ENCODE peak calls at places on chromosomes 7 and 10, in nine cellular contexts. One of them, this sample, is unnamed.

GRCh38 chr10:105068497-105068896 is 427.4 kb downstream of the SORCS3 start:
- DNase-seq in transverse colon: no peak
- DNase-seq in GM23338: no peak
- DNase-seq in right lobe of liver: no peak
- DNase-seq in tibial artery: no peak
- DNase-seq in astrocyte: peak; percentile 78
- DNase-seq in spleen: no peak
- DNase-seq in prostate gland: no peak
- DNase-seq in Peyer's patch: no peak
- DNase-seq in this sample: no peak

GRCh38 chr10:80196270-80196949 is 8.9 kb downstream of the ANXA11 start:
- DNase-seq in transverse colon: peak; percentile 90
- DNase-seq in GM23338: no peak
- DNase-seq in right lobe of liver: peak; percentile 93
- DNase-seq in tibial artery: peak; percentile 80
- DNase-seq in astrocyte: peak; percentile 59
- DNase-seq in spleen: peak; percentile 84
- DNase-seq in prostate gland: peak; percentile 61
- DNase-seq in Peyer's patch: peak; percentile 92
- DNase-seq in this sample: peak; percentile 74

GRCh38 chr7:91875851-91876250 is 4.7 kb downstream of the MTERF1 start:
- DNase-seq in transverse colon: no peak
- DNase-seq in GM23338: no peak
- DNase-seq in right lobe of liver: no peak
- DNase-seq in tibial artery: no peak
- DNase-seq in astrocyte: no peak
- DNase-seq in spleen: no peak
- DNase-seq in prostate gland: no peak
- DNase-seq in Peyer's patch: no peak
- DNase-seq in this sample: no peak

GRCh38 chr10:93152136-93152535 is 78.4 kb downstream of the CYP26A1 start:
- DNase-seq in transverse colon: no peak
- DNase-seq in GM23338: no peak
- DNase-seq in right lobe of liver: no peak
- DNase-seq in tibial artery: no peak
- DNase-seq in astrocyte: peak; percentile 85
- DNase-seq in spleen: no peak
- DNase-seq in prostate gland: no peak
- DNase-seq in Peyer's patch: no peak
- DNase-seq in this sample: no peak

GRCh38 chr7:610141-610530 is 90.5 kb upstream of the PDGFA start:
- DNase-seq in transverse colon: no peak
- DNase-seq in GM23338: no peak
- DNase-seq in right lobe of liver: no peak
- DNase-seq in tibial artery: no peak
- DNase-seq in astrocyte: no peak
- DNase-seq in spleen: peak; percentile 62
- DNase-seq in prostate gland: no peak
- DNase-seq in Peyer's patch: no peak
- DNase-seq in this sample: no peak

GRCh38 chr10:88194961-88195367 is 331.5 kb downstream of the PTEN start:
- DNase-seq in transverse colon: no peak
- DNase-seq in GM23338: no peak
- DNase-seq in right lobe of liver: no peak
- DNase-seq in tibial artery: no peak
- DNase-seq in astrocyte: no peak
- DNase-seq in spleen: no peak
- DNase-seq in prostate gland: no peak
- DNase-seq in Peyer's patch: no peak
- DNase-seq in this sample: no peak

GRCh38 chr7:23239253-23239652 is 7.3 kb upstream of the GPNMB start:
- DNase-seq in transverse colon: no peak
- DNase-seq in GM23338: no peak
- DNase-seq in right lobe of liver: no peak
- DNase-seq in tibial artery: no peak
- DNase-seq in astrocyte: no peak
- DNase-seq in spleen: no peak
- DNase-seq in prostate gland: no peak
- DNase-seq in Peyer's patch: no peak
- DNase-seq in this sample: no peak

GRCh38 chr10:101441539-101442455 is 87.8 kb downstream of the BTRC start:
- DNase-seq in transverse colon: no peak
- DNase-seq in GM23338: peak; percentile 81
- DNase-seq in right lobe of liver: no peak
- DNase-seq in tibial artery: no peak
- DNase-seq in astrocyte: peak; percentile 69
- DNase-seq in spleen: no peak
- DNase-seq in prostate gland: no peak
- DNase-seq in Peyer's patch: no peak
- DNase-seq in this sample: no peak

GRCh38 chr10:130929422-130930325 is 381.8 kb downstream of the TCERG1L start:
- DNase-seq in transverse colon: no peak
- DNase-seq in GM23338: no peak
- DNase-seq in right lobe of liver: no peak
- DNase-seq in tibial artery: no peak
- DNase-seq in astrocyte: no peak
- DNase-seq in spleen: no peak
- DNase-seq in prostate gland: no peak
- DNase-seq in Peyer's patch: no peak
- DNase-seq in this sample: no peak

GRCh38 chr10:110404374-110404773 is 93.3 kb upstream of the DUSP5 start:
- DNase-seq in transverse colon: no peak
- DNase-seq in GM23338: no peak
- DNase-seq in right lobe of liver: no peak
- DNase-seq in tibial artery: no peak
- DNase-seq in astrocyte: no peak
- DNase-seq in spleen: no peak
- DNase-seq in prostate gland: no peak
- DNase-seq in Peyer's patch: no peak
- DNase-seq in this sample: no peak

GRCh38 chr7:28075674-28076358 is 104.8 kb downstream of the JAZF1 start:
- DNase-seq in transverse colon: no peak
- DNase-seq in GM23338: no peak
- DNase-seq in right lobe of liver: no peak
- DNase-seq in tibial artery: no peak
- DNase-seq in astrocyte: peak; percentile 52
- DNase-seq in spleen: no peak
- DNase-seq in prostate gland: no peak
- DNase-seq in Peyer's patch: no peak
- DNase-seq in this sample: no peak

GRCh38 chr7:129690701-129691100 is 79.2 kb downstream of the NRF1 start:
- DNase-seq in transverse colon: no peak
- DNase-seq in GM23338: no peak
- DNase-seq in right lobe of liver: no peak
- DNase-seq in tibial artery: no peak
- DNase-seq in astrocyte: no peak
- DNase-seq in spleen: no peak
- DNase-seq in prostate gland: no peak
- DNase-seq in Peyer's patch: no peak
- DNase-seq in this sample: no peak

GRCh38 chr10:72855790-72856189 is 37.7 kb upstream of the OIT3 start:
- DNase-seq in transverse colon: no peak
- DNase-seq in GM23338: no peak
- DNase-seq in right lobe of liver: no peak
- DNase-seq in tibial artery: no peak
- DNase-seq in astrocyte: no peak
- DNase-seq in spleen: no peak
- DNase-seq in prostate gland: no peak
- DNase-seq in Peyer's patch: no peak
- DNase-seq in this sample: no peak

GRCh38 chr7:134619627-134620331 is 26.9 kb upstream of the BPGM start:
- DNase-seq in transverse colon: no peak
- DNase-seq in GM23338: no peak
- DNase-seq in right lobe of liver: no peak
- DNase-seq in tibial artery: no peak
- DNase-seq in astrocyte: peak; percentile 94
- DNase-seq in spleen: no peak
- DNase-seq in prostate gland: no peak
- DNase-seq in Peyer's patch: no peak
- DNase-seq in this sample: no peak

GRCh38 chr10:11612004-11613001 is 853 bp upstream of the USP6NL start:
- DNase-seq in transverse colon: no peak
- DNase-seq in GM23338: no peak
- DNase-seq in right lobe of liver: no peak
- DNase-seq in tibial artery: no peak
- DNase-seq in astrocyte: no peak
- DNase-seq in spleen: no peak
- DNase-seq in prostate gland: no peak
- DNase-seq in Peyer's patch: no peak
- DNase-seq in this sample: no peak

GRCh38 chr10:91590142-91590903 is 42.5 kb downstream of the PPP1R3C start:
- DNase-seq in transverse colon: peak; percentile 25
- DNase-seq in GM23338: no peak
- DNase-seq in right lobe of liver: no peak
- DNase-seq in tibial artery: peak; percentile 92
- DNase-seq in astrocyte: peak; percentile 96
- DNase-seq in spleen: no peak
- DNase-seq in prostate gland: peak; percentile 72
- DNase-seq in Peyer's patch: peak; percentile 48
- DNase-seq in this sample: no peak

GRCh38 chr7:26616235-26616634 is 248.2 kb downstream of the SKAP2 start:
- DNase-seq in transverse colon: no peak
- DNase-seq in GM23338: no peak
- DNase-seq in right lobe of liver: no peak
- DNase-seq in tibial artery: no peak
- DNase-seq in astrocyte: no peak
- DNase-seq in spleen: no peak
- DNase-seq in prostate gland: no peak
- DNase-seq in Peyer's patch: no peak
- DNase-seq in this sample: no peak

GRCh38 chr10:118543714-118544400 is 51.6 kb downstream of the PRLHR start:
- DNase-seq in transverse colon: peak; percentile 41
- DNase-seq in GM23338: peak; percentile 83
- DNase-seq in right lobe of liver: peak; percentile 60
- DNase-seq in tibial artery: no peak
- DNase-seq in astrocyte: peak; percentile 18
- DNase-seq in spleen: no peak
- DNase-seq in prostate gland: peak; percentile 46
- DNase-seq in Peyer's patch: peak; percentile 65
- DNase-seq in this sample: peak; percentile 14

DNA sequence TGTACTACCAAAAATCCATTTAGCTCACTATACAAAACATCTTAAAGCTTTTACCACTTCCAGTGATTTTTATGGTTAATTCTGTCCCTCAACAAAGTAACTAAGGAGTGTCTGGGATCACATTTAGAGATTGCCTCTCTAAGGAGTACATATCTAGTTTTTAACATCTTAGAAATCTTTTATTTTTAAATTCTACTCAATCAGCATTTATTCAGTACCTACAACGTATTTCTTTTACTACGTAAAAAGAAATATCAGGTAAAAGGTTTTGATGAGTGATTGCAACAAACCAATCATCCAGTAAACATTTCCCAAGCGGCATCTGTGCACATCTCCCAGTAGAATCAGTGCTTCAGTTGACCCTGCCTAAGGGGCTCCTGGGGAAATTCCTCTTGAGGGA is 31.9 kb downstream of the LAMB1 start:
- DNase-seq in transverse colon: no peak
- DNase-seq in GM23338: no peak
- DNase-seq in right lobe of liver: no peak
- DNase-seq in tibial artery: no peak
- DNase-seq in astrocyte: no peak
- DNase-seq in spleen: no peak
- DNase-seq in prostate gland: no peak
- DNase-seq in Peyer's patch: no peak
- DNase-seq in this sample: no peak
- TF ChIP-seq CTCF in transverse colon: no peak
- TF ChIP-seq CTCF in GM23338: no peak
- TF ChIP-seq CTCF in right lobe of liver: no peak
- TF ChIP-seq CTCF in tibial artery: no peak
- TF ChIP-seq CTCF in astrocyte: no peak
- TF ChIP-seq CTCF in spleen: no peak
- TF ChIP-seq CTCF in prostate gland: no peak
- TF ChIP-seq CTCF in Peyer's patch: no peak
- TF ChIP-seq CTCF in this sample: no peak

GRCh38 chr7:76296743-76297740 is 5.4 kb upstream of the HSPB1 start:
- DNase-seq in transverse colon: peak; percentile 90
- DNase-seq in GM23338: no peak
- DNase-seq in right lobe of liver: peak; percentile 74
- DNase-seq in tibial artery: peak; percentile 90
- DNase-seq in astrocyte: peak; percentile 84
- DNase-seq in spleen: no peak
- DNase-seq in prostate gland: peak; percentile 96
- DNase-seq in Peyer's patch: peak; percentile 90
- DNase-seq in this sample: no peak
- H3K4me3 ChIP-seq in transverse colon: no peak overlapping the region
- H3K4me3 ChIP-seq in GM23338: no peak overlapping the region
- H3K4me3 ChIP-seq in right lobe of liver: no peak overlapping the region
- H3K4me3 ChIP-seq in tibial artery: peak overlapping the region; percentile 13
- H3K4me3 ChIP-seq in astrocyte: no peak overlapping the region
- H3K4me3 ChIP-seq in spleen: no peak overlapping the region
- H3K4me3 ChIP-seq in prostate gland: no peak overlapping the region
- H3K4me3 ChIP-seq in Peyer's patch: no peak overlapping the region
- H3K4me3 ChIP-seq in this sample: no peak overlapping the region

GRCh38 chr10:79079074-79079397 is 10.3 kb downstream of the ZMIZ1 start:
- DNase-seq in transverse colon: no peak
- DNase-seq in GM23338: no peak
- DNase-seq in right lobe of liver: no peak
- DNase-seq in tibial artery: no peak
- DNase-seq in astrocyte: no peak
- DNase-seq in spleen: no peak
- DNase-seq in prostate gland: no peak
- DNase-seq in Peyer's patch: no peak
- DNase-seq in this sample: no peak
- H3K4me1 ChIP-seq in transverse colon: peaks cover 98% of the 10 kb centered on the region
- H3K4me1 ChIP-seq in GM23338: peaks cover 19% of the 10 kb centered on the region
- H3K4me1 ChIP-seq in right lobe of liver: peaks cover 76% of the 10 kb centered on the region
- H3K4me1 ChIP-seq in tibial artery: peaks cover 98% of the 10 kb centered on the region
- H3K4me1 ChIP-seq in astrocyte: peaks cover 90% of the 10 kb centered on the region
- H3K4me1 ChIP-seq in spleen: peaks cover 100% of the 10 kb centered on the region
- H3K4me1 ChIP-seq in prostate gland: peaks cover 52% of the 10 kb centered on the region
- H3K4me1 ChIP-seq in Peyer's patch: peaks cover 55% of the 10 kb centered on the region
- H3K4me1 ChIP-seq in this sample: peaks cover 8% of the 10 kb centered on the region

DNA sequence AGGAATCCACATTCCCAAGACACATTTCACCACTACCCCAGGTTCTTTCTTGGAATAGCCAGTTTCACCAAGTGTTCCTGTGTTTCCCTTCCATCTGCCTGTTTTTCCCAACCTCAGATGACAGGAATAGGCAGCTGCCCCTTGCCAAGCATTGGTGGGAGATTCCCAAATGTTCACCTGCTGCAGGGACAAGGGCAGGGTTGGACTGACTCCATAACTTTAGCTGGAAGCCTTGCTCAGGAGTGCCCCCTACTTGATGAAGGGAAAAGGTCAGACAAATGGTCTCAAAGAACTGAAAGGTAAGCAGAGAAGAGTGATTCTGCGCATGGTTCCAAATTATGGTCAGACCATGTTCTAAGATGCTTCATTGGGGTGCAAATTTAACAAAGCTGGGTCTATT is 45.1 kb upstream of the LYZL1 start:
- DNase-seq in transverse colon: no peak
- DNase-seq in GM23338: peak; percentile 68
- DNase-seq in right lobe of liver: no peak
- DNase-seq in tibial artery: no peak
- DNase-seq in astrocyte: no peak
- DNase-seq in spleen: no peak
- DNase-seq in prostate gland: no peak
- DNase-seq in Peyer's patch: no peak
- DNase-seq in this sample: no peak
- TF ChIP-seq CTCF in transverse colon: no peak
- TF ChIP-seq CTCF in GM23338: peak; percentile 82
- TF ChIP-seq CTCF in right lobe of liver: peak; percentile 13
- TF ChIP-seq CTCF in tibial artery: no peak
- TF ChIP-seq CTCF in astrocyte: peak; percentile 13
- TF ChIP-seq CTCF in spleen: no peak
- TF ChIP-seq CTCF in prostate gland: no peak
- TF ChIP-seq CTCF in Peyer's patch: no peak
- TF ChIP-seq CTCF in this sample: no peak

GRCh38 chr10:54800677-54801480 is at the start of gene PCDH15:
- DNase-seq in transverse colon: no peak
- DNase-seq in GM23338: peak; percentile 80
- DNase-seq in right lobe of liver: no peak
- DNase-seq in tibial artery: no peak
- DNase-seq in astrocyte: peak; percentile 53
- DNase-seq in spleen: no peak
- DNase-seq in prostate gland: no peak
- DNase-seq in Peyer's patch: no peak
- DNase-seq in this sample: no peak
- H3K4me3 ChIP-seq in transverse colon: no peak within 1 kb of the TSS
- H3K4me3 ChIP-seq in GM23338: no peak within 1 kb of the TSS
- H3K4me3 ChIP-seq in right lobe of liver: no peak within 1 kb of the TSS
- H3K4me3 ChIP-seq in tibial artery: no peak within 1 kb of the TSS
- H3K4me3 ChIP-seq in astrocyte: no peak within 1 kb of the TSS
- H3K4me3 ChIP-seq in spleen: no peak within 1 kb of the TSS
- H3K4me3 ChIP-seq in prostate gland: no peak within 1 kb of the TSS
- H3K4me3 ChIP-seq in Peyer's patch: no peak within 1 kb of the TSS
- H3K4me3 ChIP-seq in this sample: no peak within 1 kb of the TSS